ENCODE peak calls at places on chromosomes 7 and 10, in five cellular contexts. F is left ventricle myocardium superior; R is activated CD4-positive, alpha-beta T cell treated with anti-CD3 and anti-CD28 coated beads for 24 hours; M is PC-3; L is activated T-helper 9 cell treated with anti-CD3 and anti-CD28 coated beads, Interleukin-2, amount 50 U/mL, for 16 hours. Z is an unnamed sample.

GRCh38 chr10:124204726-124205125 is 111.3 kb upstream of the CHST15 start:
- DNase-seq in F (no peak), R (no peak), M (no peak), L (no peak), Z (no peak)

GRCh38 chr10:106106114-106106513 is 1058.4 kb downstream of the SORCS1 start:
- DNase-seq in F (no peak), R (no peak), M (peak), L (no peak), Z (no peak)

GRCh38 chr10:71927669-71928592 is 36.3 kb upstream of the CHST3 start:
- DNase-seq in F (no peak), R (no peak), M (no peak), L (no peak), Z (no peak)

GRCh38 chr7:45153238-45153637 is 4.4 kb upstream of the RAMP3 start:
- DNase-seq in F (no peak), R (no peak), M (no peak), L (no peak), Z (no peak)

GRCh38 chr7:156234192-156234591 is 406.4 kb upstream of the RNF32 start:
- DNase-seq in F (no peak), R (no peak), M (no peak), L (no peak), Z (no peak)

GRCh38 chr7:26657139-26657753 is 207.1 kb downstream of the SKAP2 start:
- DNase-seq in F (no peak), R (no peak), M (no peak), L (no peak), Z (no peak)

GRCh38 chr7:5442757-5443305 is 19.2 kb upstream of the TNRC18 start:
- DNase-seq in F (no peak), R (no peak), M (no peak), L (no peak), Z (no peak)

GRCh38 chr7:119640326-119640725 is 632.6 kb upstream of the KCND2 start:
- DNase-seq in F (no peak), R (no peak), M (no peak), L (no peak), Z (no peak)

GRCh38 chr7:122803323-122803722 is 82.9 kb downstream of the CADPS2 start:
- DNase-seq in F (no peak), R (no peak), M (peak), L (no peak), Z (no peak)

GRCh38 chr10:17025444-17026295 is 103.9 kb downstream of the CUBN start:
- DNase-seq in F (no peak), R (peak), M (peak), L (peak), Z (peak)

GRCh38 chr7:37694208-37695080 is 10.9 kb downstream of the GPR141 start:
- DNase-seq in F (peak), R (no peak), M (no peak), L (no peak), Z (no peak)

GRCh38 chr7:90894122-90894521 is 298.0 kb downstream of the CDK14 start:
- DNase-seq in F (no peak), R (no peak), M (no peak), L (no peak), Z (no peak)

GRCh38 chr10:72337039-72337629 is 17.6 kb downstream of the DNAJB12 start:
- DNase-seq in F (peak), R (no peak), M (peak), L (peak), Z (peak)

GRCh38 chr10:55305281-55305680 is 504.2 kb upstream of the PCDH15 start:
- DNase-seq in F (no peak), R (no peak), M (no peak), L (no peak), Z (no peak)

GRCh38 chr10:86312701-86313270 is 53.8 kb downstream of the GRID1 start:
- DNase-seq in F (no peak), R (no peak), M (no peak), L (no peak), Z (no peak)

GRCh38 chr10:69387500-69387899 is 29.2 kb downstream of the TACR2 start:
- DNase-seq in F (no peak), R (no peak), M (no peak), L (no peak), Z (no peak)

GRCh38 chr7:4836206-4836661 is 25.6 kb downstream of the PAPOLB start:
- DNase-seq in F (no peak), R (no peak), M (no peak), L (no peak), Z (no peak)

GRCh38 chr7:14197280-14197679 is 207.8 kb upstream of the ETV1 start:
- DNase-seq in F (no peak), R (no peak), M (no peak), L (no peak), Z (no peak)

GRCh38 chr7:134771889-134772288 is 7.5 kb upstream of the CALD1 start:
- DNase-seq in F (no peak), R (no peak), M (peak), L (no peak), Z (no peak)

GRCh38 chr10:31261502-31262311 is 57.3 kb upstream of the ZEB1 start:
- DNase-seq in F (no peak), R (no peak), M (peak), L (no peak), Z (no peak)

GRCh38 chr10:60230892-60231291 is 158.8 kb downstream of the ANK3 start:
- DNase-seq in F (no peak), R (no peak), M (peak), L (no peak), Z (no peak)

GRCh38 chr7:74568658-74569057 is 88.9 kb upstream of the GTF2I start:
- DNase-seq in F (no peak), R (no peak), M (no peak), L (no peak), Z (no peak)

GRCh38 chr7:69814421-69814962 is 216.2 kb downstream of the AUTS2 start:
- DNase-seq in F (peak), R (no peak), M (no peak), L (no peak), Z (no peak)

GRCh38 chr10:69332278-69333010 is 54.1 kb downstream of the HK1 start:
- DNase-seq in F (no peak), R (no peak), M (no peak), L (no peak), Z (no peak)

GRCh38 chr10:3741688-3742461 is 43.1 kb downstream of the KLF6 start:
- DNase-seq in F (no peak), R (no peak), M (no peak), L (no peak), Z (peak)

GRCh38 chr10:99374526-99374925 is 45.4 kb downstream of the CNNM1 start:
- DNase-seq in F (peak), R (no peak), M (peak), L (no peak), Z (no peak)

GRCh38 chr10:75441682-75442081 is 10.3 kb downstream of the LRMDA start:
- DNase-seq in F (no peak), R (no peak), M (no peak), L (no peak), Z (no peak)

GRCh38 chr10:108060246-108060645 is 895.7 kb upstream of the SORCS1 start:
- DNase-seq in F (no peak), R (no peak), M (peak), L (no peak), Z (no peak)

GRCh38 chr10:129760003-129760315 is 204.1 kb downstream of the EBF3 start:
- DNase-seq in F (no peak), R (no peak), M (no peak), L (no peak), Z (no peak)

GRCh38 chr7:28136885-28137284 is 43.7 kb downstream of the JAZF1 start:
- DNase-seq in F (no peak), R (no peak), M (no peak), L (no peak), Z (no peak)

GRCh38 chr10:119023553-119023868 is 6.0 kb upstream of the NANOS1 start:
- DNase-seq in F (no peak), R (no peak), M (no peak), L (no peak), Z (no peak)

GRCh38 chr10:12500406-12501303 is 151.3 kb downstream of the CAMK1D start:
- DNase-seq in F (no peak), R (no peak), M (no peak), L (no peak), Z (no peak)

GRCh38 chr7:73799282-73800141 is 29.4 kb upstream of the CLDN3 start:
- DNase-seq in F (no peak), R (no peak), M (peak), L (no peak), Z (no peak)

GRCh38 chr10:37563715-37564108 is 293.7 kb downstream of the ZNF248 start:
- DNase-seq in F (no peak), R (no peak), M (peak), L (no peak), Z (no peak)

Z was measured in stimulated activated effector memory CD8-positive, alpha-beta T cell treated with anti-CD3 and anti-CD28 coated beads, Interleukin-12 subunit alpha, Interleukin-12 subunit beta, amount 100 ng/mL, for 72 hours.